ENCODE peak calls at places on chromosomes 1 and 21, in six cellular contexts. N is K562, G is H1, A is endothelial cell of umbilical vein, Q is A549, H is HepG2. E is an unnamed sample.

GRCh38 chr1:151221616-151222015 is 23.3 kb downstream of the PIP5K1A start:
- DNase-seq in G (no peak), A (no peak), N (no peak), Q (no peak), H (no peak), E (no peak)

GRCh38 chr1:194155962-194156361 is 969.5 kb upstream of the B3GALT2 start:
- DNase-seq in Q (no peak), G (no peak), A (no peak), H (no peak), N (no peak), E (no peak)

GRCh38 chr1:72278461-72278860 is 3.9 kb downstream of the NEGR1 start:
- DNase-seq in G (no peak), A (no peak), N (no peak), Q (no peak), H (no peak), E (no peak)

GRCh38 chr21:26776320-26777021 is 68.7 kb downstream of the ADAMTS1 start:
- DNase-seq in N (no peak), H (no peak), A (no peak), G (no peak), Q (no peak), E (no peak)

GRCh38 chr1:195899762-195900352 is 708.4 kb downstream of the KCNT2 start:
- DNase-seq in G (no peak), N (peak), A (no peak), H (no peak), Q (peak), E (no peak)

GRCh38 chr1:28115267-28115666 is 26.9 kb upstream of the EYA3 start:
- DNase-seq in A (no peak), G (no peak), Q (no peak), N (no peak), H (no peak), E (no peak)

GRCh38 chr1:223142795-223143759 is at the start of gene TLR5:
- DNase-seq in N (peak), A (peak), G (peak), Q (peak), H (no peak), E (peak)

GRCh38 chr1:202656057-202656456 is 54.2 kb downstream of the SYT2 start:
- DNase-seq in H (peak), A (no peak), G (peak), N (peak), Q (peak), E (peak)

GRCh38 chr1:10651377-10651776 is 145.1 kb downstream of the CASZ1 start:
- DNase-seq in A (no peak), G (peak), N (peak), H (peak), Q (peak), E (no peak)

GRCh38 chr1:216830836-216831235 is 107.6 kb upstream of the ESRRG start:
- DNase-seq in A (no peak), N (no peak), G (no peak), H (no peak), Q (no peak), E (no peak)

GRCh38 chr21:31142600-31142999 is 104.3 kb upstream of the KRTAP19-8 start:
- DNase-seq in N (no peak), A (no peak), G (no peak), H (no peak), Q (no peak), E (no peak)

GRCh38 chr1:81512242-81512641 is 288.5 kb upstream of the ADGRL2 start:
- DNase-seq in N (no peak), Q (no peak), G (no peak), A (peak), H (no peak), E (no peak)

GRCh38 chr1:89978763-89979162 is 16.1 kb upstream of the ZNF326 start:
- DNase-seq in Q (no peak), G (no peak), H (no peak), A (no peak), N (no peak), E (no peak)

GRCh38 chr1:177665935-177666334 is 303.9 kb downstream of the SEC16B start:
- DNase-seq in H (no peak), G (no peak), Q (no peak), A (no peak), N (no peak), E (no peak)

GRCh38 chr1:22774483-22775182 is 64.0 kb downstream of the EPHB2 start:
- DNase-seq in G (no peak), H (no peak), N (no peak), A (no peak), Q (no peak), E (no peak)

GRCh38 chr1:54816130-54816529 is 15.0 kb upstream of the TTC22 start:
- DNase-seq in H (no peak), Q (no peak), G (no peak), A (no peak), N (no peak), E (no peak)

GRCh38 chr1:231964241-231964640 is 337.7 kb downstream of the DISC1 start:
- DNase-seq in N (no peak), A (no peak), Q (no peak), G (no peak), H (no peak), E (no peak)

GRCh38 chr1:234486858-234487830 is 8.2 kb upstream of the TARBP1 start:
- DNase-seq in H (peak), A (peak), N (no peak), Q (peak), G (no peak), E (no peak)

GRCh38 chr21:25700741-25701140 is 34.0 kb downstream of the ATP5PF start:
- DNase-seq in N (no peak), H (no peak), Q (no peak), G (no peak), A (no peak), E (no peak)

GRCh38 chr1:211581521-211581920 is 2.6 kb upstream of the SLC30A1 start:
- DNase-seq in N (no peak), Q (no peak), H (no peak), G (no peak), A (no peak), E (no peak)

GRCh38 chr1:29974345-29974744 is 738.0 kb downstream of the PTPRU start:
- DNase-seq in Q (peak), N (no peak), G (peak), A (peak), H (peak), E (no peak)

GRCh38 chr1:201713093-201713810 is 115.7 kb upstream of the IPO9 start:
- DNase-seq in Q (peak), A (peak), G (no peak), H (no peak), N (no peak), E (no peak)

GRCh38 chr1:181872562-181872961 is 188.9 kb downstream of the ZNF648 start:
- DNase-seq in N (no peak), Q (no peak), G (no peak), H (no peak), A (no peak), E (no peak)

DNA sequence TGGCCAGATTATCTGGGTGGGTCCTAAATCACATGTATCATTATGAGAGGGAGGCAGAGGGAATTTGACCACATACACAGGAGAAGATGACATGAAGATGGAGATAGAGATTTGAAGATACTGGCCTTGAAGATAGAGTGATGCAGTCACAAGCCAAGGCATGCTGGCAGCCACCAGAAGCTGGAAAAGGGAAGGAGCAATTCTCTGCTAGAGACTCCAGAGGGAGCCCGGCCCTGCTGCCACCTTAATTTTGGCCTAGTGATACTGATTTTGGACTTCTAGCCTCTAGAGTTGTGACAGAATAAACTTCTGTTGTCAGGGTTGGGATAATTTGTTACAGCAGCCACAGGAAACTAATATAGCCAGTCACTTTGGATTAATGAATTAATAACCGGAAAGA is 2.2 kb upstream of the PRDM2 start:
- DNase-seq in N (no peak), H (no peak), A (no peak), Q (peak), G (no peak), E (no peak)
- TF ChIP-seq JUN in N (no peak), H (no peak), A (no peak), Q (no peak), G (no peak), E (no peak)

GRCh38 chr1:210072891-210073509 is 135.0 kb downstream of the SYT14 start:
- DNase-seq in N (no peak), Q (no peak), H (no peak), G (no peak), A (no peak), E (no peak)
- TF ChIP-seq JUN in N (no peak), Q (no peak), H (no peak), G (no peak), A (no peak), E (no peak)

GRCh38 chr1:160624464-160624863 is 22.4 kb downstream of the SLAMF1 start:
- DNase-seq in H (no peak), A (no peak), G (no peak), N (no peak), Q (no peak), E (no peak)
- TF ChIP-seq JUN in H (no peak), A (no peak), G (no peak), N (no peak), Q (no peak), E (no peak)

GRCh38 chr1:31787786-31788137 is 23.6 kb upstream of the ADGRB2 start:
- DNase-seq in A (no peak), H (no peak), N (no peak), G (no peak), Q (no peak), E (no peak)
- TF ChIP-seq JUN in A (no peak), H (no peak), N (no peak), G (no peak), Q (no peak), E (no peak)

GRCh38 chr1:42964032-42964812 is 5.6 kb upstream of the SLC2A1 start:
- DNase-seq in H (no peak), N (no peak), G (no peak), A (no peak), Q (no peak), E (no peak)
- TF ChIP-seq JUN in H (no peak), N (no peak), G (no peak), A (no peak), Q (no peak), E (no peak)

GRCh38 chr1:1212780-1213152 is 1.2 kb downstream of the TNFRSF4 start:
- DNase-seq in H (no peak), Q (no peak), N (no peak), G (no peak), A (peak), E (no peak)
- TF ChIP-seq JUN in H (no peak), Q (no peak), N (no peak), G (no peak), A (no peak), E (no peak)

DNA sequence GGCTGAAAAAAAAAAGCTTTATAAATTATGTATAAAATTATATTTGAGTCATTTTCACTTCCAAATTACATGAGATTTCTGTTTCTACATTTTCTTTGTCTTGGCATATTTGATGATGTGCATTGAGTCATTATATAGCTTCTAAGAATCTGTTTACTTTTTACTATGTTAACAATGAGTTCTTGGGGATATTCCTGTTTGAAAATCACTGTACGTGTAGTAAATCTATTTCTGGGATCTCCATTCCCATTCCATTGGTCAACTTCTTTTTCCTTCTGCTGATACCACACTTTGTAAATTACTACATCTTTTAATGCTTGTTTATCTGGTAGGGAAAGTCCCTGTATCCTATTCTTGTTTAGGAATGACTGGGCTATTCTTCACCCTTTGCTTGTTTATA is 43.6 kb downstream of the TNFRSF9 start:
- DNase-seq in N (no peak), A (no peak), H (no peak), Q (no peak), G (no peak), E (no peak)
- TF ChIP-seq JUN in N (no peak), A (no peak), H (no peak), Q (no peak), G (no peak), E (no peak)

DNA sequence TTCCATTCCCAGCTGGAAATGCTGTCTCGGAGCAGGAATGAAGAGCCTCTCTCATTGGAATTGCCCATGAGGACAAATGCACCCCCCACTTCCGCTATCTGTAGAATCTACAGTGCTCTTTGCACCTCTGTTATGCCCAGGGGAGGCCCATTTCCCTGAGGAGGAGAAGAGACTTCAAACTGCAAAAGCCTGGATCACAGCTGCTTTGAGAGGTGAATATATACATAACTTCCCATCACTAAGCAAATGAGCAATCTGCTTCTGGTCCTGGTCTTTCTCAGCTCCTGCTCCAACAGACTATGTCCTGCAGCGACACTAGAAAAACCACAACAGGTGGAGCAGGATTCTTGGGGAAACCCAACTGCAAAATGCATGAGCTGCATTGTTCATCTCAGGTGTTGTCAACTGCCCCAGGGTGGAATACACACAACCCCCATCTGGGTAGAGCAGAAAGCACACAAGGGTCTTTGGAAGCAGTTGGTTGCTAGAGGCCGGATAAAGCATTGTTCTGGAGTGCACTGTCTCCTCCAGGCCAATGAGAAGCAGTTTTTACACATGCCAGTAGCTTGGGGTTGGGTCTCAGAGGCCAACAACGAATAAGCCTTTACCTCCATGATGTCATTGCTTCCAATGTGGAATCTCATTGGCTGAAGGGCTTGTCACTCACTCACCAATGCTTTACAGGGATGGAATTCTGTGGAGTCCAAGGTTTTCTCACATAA is 67.7 kb upstream of the RAB4A start:
- DNase-seq in A (no peak), Q (peak), G (peak), H (peak), N (peak), E (peak)
- TF ChIP-seq JUN in A (no peak), Q (no peak), G (peak), H (no peak), N (no peak), E (no peak)

DNA sequence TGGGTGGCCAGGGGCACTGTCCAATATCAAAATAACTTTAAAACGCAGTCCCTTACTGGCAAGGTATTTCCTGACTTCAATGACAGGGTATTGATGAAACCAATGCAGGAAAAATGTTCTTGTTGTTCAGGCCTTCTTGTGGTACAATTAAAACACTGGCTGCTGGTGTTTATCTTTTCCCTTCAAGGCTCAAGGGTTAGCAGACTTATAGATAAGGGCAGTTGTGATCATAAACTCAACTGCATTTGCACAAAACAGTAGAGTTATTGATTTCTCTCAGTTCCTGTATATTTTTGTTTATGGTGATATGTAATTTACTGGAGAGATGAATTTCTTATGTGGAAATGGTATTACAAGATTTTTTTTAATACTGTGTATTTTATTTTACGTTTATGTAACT is 2.7 kb upstream of the CD84 start:
- DNase-seq in A (no peak), N (no peak), Q (no peak), H (peak), G (no peak), E (no peak)
- TF ChIP-seq JUN in A (no peak), N (no peak), Q (no peak), H (no peak), G (no peak), E (no peak)